ENCODE peak calls at places on chromosomes 11 and 22, in nine cellular contexts. P is keratinocyte; B is thoracic aorta; I is fibroblast of lung; E is upper lobe of right lung; Z is cardiac muscle cell; S is spleen; D is ascending aorta; N is CD8-positive, alpha-beta T cell. O is an unnamed sample.

GRCh38 chr22:36225333-36225922 is 13.9 kb downstream of the APOL2 start:
- DNase-seq in S (no peak), P (no peak), B (no peak), E (no peak), N (no peak), Z (no peak), I (no peak), D (no peak), O (no peak)

GRCh38 chr11:783581-784015 is 6.3 kb downstream of the CEND1 start:
- DNase-seq in E (peak; percentile 92), S (peak; percentile 80), D (peak; percentile 22), P (peak; percentile 56), N (no peak), Z (peak; percentile 80), I (peak; percentile 81), B (peak; percentile 47), O (peak; percentile 84)

GRCh38 chr22:38009000-38009806 is 24.8 kb upstream of the SOX10 start:
- DNase-seq in S (no peak), N (no peak), Z (no peak), B (no peak), D (no peak), P (no peak), I (no peak), E (no peak), O (no peak)

GRCh38 chr11:124725719-124726105 is 14.0 kb upstream of the NRGN start:
- DNase-seq in E (no peak), N (no peak), I (peak; percentile 34), D (no peak), S (no peak), P (no peak), Z (peak; percentile 76), B (no peak), O (no peak)

GRCh38 chr22:46091277-46091977 is 58.9 kb upstream of the PPARA start:
- DNase-seq in Z (no peak), P (no peak), E (peak; percentile 37), N (no peak), D (no peak), B (no peak), I (no peak), S (peak; percentile 39), O (no peak)

GRCh38 chr11:120710354-120711187 is 199.0 kb downstream of the GRIK4 start:
- DNase-seq in N (no peak), Z (peak; percentile 92), E (no peak), D (no peak), P (no peak), I (peak; percentile 94), B (no peak), S (peak; percentile 71), O (no peak)

GRCh38 chr11:76369406-76369805 is 11.5 kb downstream of the THAP12 start:
- DNase-seq in D (no peak), E (no peak), P (no peak), B (no peak), Z (no peak), S (no peak), I (no peak), N (no peak), O (no peak)

GRCh38 chr11:47333526-47333845 is 19.0 kb downstream of the MYBPC3 start:
- DNase-seq in Z (no peak), D (no peak), I (no peak), E (no peak), S (no peak), P (no peak), B (no peak), N (no peak), O (no peak)

GRCh38 chr11:125625225-125625593 is 246 bp downstream of the CHEK1 start:
- DNase-seq in Z (no peak), N (no peak), S (no peak), B (no peak), E (no peak), P (no peak), I (no peak), D (no peak), O (no peak)

GRCh38 chr11:36233226-36233625 is 56.0 kb downstream of the COMMD9 start:
- DNase-seq in I (peak; percentile 53), D (no peak), S (no peak), E (no peak), P (no peak), B (no peak), Z (peak; percentile 90), N (no peak), O (no peak)

GRCh38 chr11:57248780-57249383 is 11.8 kb upstream of the APLNR start:
- DNase-seq in S (peak; percentile 82), N (no peak), B (peak; percentile 5), I (peak; percentile 68), P (no peak), E (no peak), Z (peak; percentile 83), D (no peak), O (peak; percentile 74)

GRCh38 chr11:100632970-100633452 is 54.1 kb upstream of the ARHGAP42 start:
- DNase-seq in I (peak; percentile 69), N (no peak), B (no peak), S (no peak), E (peak; percentile 70), P (no peak), Z (peak; percentile 71), D (no peak), O (peak; percentile 77)

GRCh38 chr11:92838655-92839334 is 130.7 kb upstream of the MTNR1B start:
- DNase-seq in P (no peak), S (no peak), N (no peak), D (no peak), I (peak; percentile 38), B (no peak), E (no peak), Z (no peak), O (no peak)

GRCh38 chr11:44899959-44900358 is 50.7 kb downstream of the TP53I11 start:
- DNase-seq in E (no peak), S (no peak), Z (peak; percentile 73), D (no peak), N (no peak), B (no peak), P (no peak), I (peak; percentile 60), O (peak; percentile 52)

GRCh38 chr22:44667276-44667675 is 34.7 kb upstream of the PRR5 start:
- DNase-seq in B (no peak), N (no peak), D (no peak), E (no peak), P (no peak), Z (no peak), S (no peak), I (no peak), O (no peak)
- H3K4me1 ChIP-seq in B (peaks cover 7% of the 10 kb centered on the region), N (peaks cover 79% of the 10 kb centered on the region), D (no peaks in the 10 kb centered on the region), E (peaks cover 28% of the 10 kb centered on the region), P (peaks cover 2% of the 10 kb centered on the region), Z (no peaks in the 10 kb centered on the region), S (peaks cover 86% of the 10 kb centered on the region), I (peaks cover 3% of the 10 kb centered on the region), O (peaks cover 11% of the 10 kb centered on the region)

GRCh38 chr11:103798029-103798428 is 238.4 kb upstream of the DDI1 start:
- DNase-seq in B (no peak), P (no peak), D (no peak), I (peak; percentile 56), S (no peak), Z (peak; percentile 94), E (no peak), N (no peak), O (no peak)
- H3K9me3 ChIP-seq in B (no peaks in the 10 kb centered on the region), P (no peaks in the 10 kb centered on the region), D (no peaks in the 10 kb centered on the region), I (no peaks in the 10 kb centered on the region), S (no peaks in the 10 kb centered on the region), Z (no peaks in the 10 kb centered on the region), E (no peaks in the 10 kb centered on the region), N (no peaks in the 10 kb centered on the region), O (no peaks in the 10 kb centered on the region)

GRCh38 chr22:30865656-30866055 is 102.9 kb downstream of the MORC2 start:
- DNase-seq in I (no peak), S (peak; percentile 42), Z (no peak), N (no peak), E (peak; percentile 35), D (no peak), P (no peak), B (no peak), O (no peak)

GRCh38 chr22:30861688-30862552 is 106.7 kb downstream of the MORC2 start:
- DNase-seq in D (no peak), P (no peak), Z (no peak), E (peak; percentile 37), S (peak; percentile 39), N (no peak), B (no peak), I (no peak), O (no peak)

GRCh38 chr22:30864441-30865420 is 103.8 kb downstream of the MORC2 start:
- DNase-seq in N (no peak), Z (no peak), S (peak; percentile 31), P (no peak), D (no peak), B (no peak), E (peak; percentile 54), I (no peak), O (no peak)

GRCh38 chr22:30861131-30861530 is 107.4 kb downstream of the MORC2 start:
- DNase-seq in B (no peak), P (no peak), N (no peak), I (no peak), Z (no peak), D (no peak), E (peak; percentile 30), S (peak; percentile 43), O (no peak)

GRCh38 chr22:30863161-30863833 is 105.3 kb downstream of the MORC2 start:
- DNase-seq in N (no peak), B (no peak), P (no peak), D (no peak), E (peak; percentile 42), Z (peak; percentile 7), S (peak; percentile 25), I (no peak), O (no peak)
- TF ChIP-seq CTCF in N (no peak), B (no peak), P (no peak), D (no peak), E (no peak), Z (peak; percentile 15), S (no peak), I (no peak), O (peak; percentile 19)

GRCh38 chr11:78350101-78350645 is 67.4 kb downstream of the GAB2 start:
- DNase-seq in Z (peak; percentile 75), I (peak; percentile 78), P (no peak), N (no peak), S (no peak), E (no peak), B (no peak), D (no peak), O (no peak)

GRCh38 chr11:78349614-78350013 is 68.0 kb downstream of the GAB2 start:
- DNase-seq in B (no peak), D (no peak), Z (no peak), P (no peak), E (no peak), S (no peak), I (peak; percentile 10), N (no peak), O (no peak)

GRCh38 chr11:78346799-78347198 is 70.8 kb downstream of the GAB2 start:
- DNase-seq in B (no peak), P (no peak), I (no peak), S (no peak), D (no peak), Z (no peak), N (no peak), E (no peak), O (no peak)

GRCh38 chr11:78349114-78349513 is 68.5 kb downstream of the GAB2 start:
- DNase-seq in D (no peak), P (no peak), E (no peak), I (peak; percentile 14), Z (no peak), N (no peak), S (no peak), B (no peak), O (no peak)

DNA sequence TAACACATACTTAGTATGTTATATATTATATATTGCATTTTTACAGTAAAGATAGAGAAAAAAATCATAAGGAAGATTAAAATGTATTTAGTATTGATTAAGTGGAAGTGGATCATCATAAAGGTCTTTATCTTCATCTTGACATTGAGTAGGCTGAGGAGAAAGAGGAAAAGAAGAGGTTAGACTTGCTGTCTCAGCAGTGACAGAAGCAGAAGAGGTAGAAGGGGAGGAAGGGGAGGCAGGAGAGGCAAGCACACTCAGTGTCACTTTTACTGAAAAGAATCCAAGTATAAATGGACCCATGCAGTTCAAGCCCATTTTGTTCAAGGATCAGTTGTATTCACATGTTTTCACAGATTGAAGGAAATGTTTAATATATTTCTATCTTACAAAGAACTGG is 69.7 kb downstream of the GAB2 start:
- DNase-seq in B (no peak), S (no peak), N (no peak), Z (no peak), I (no peak), E (no peak), D (no peak), P (no peak), O (no peak)
- H3K4me1 ChIP-seq in B (peaks cover 86% of the 10 kb centered on the region), S (peaks cover 68% of the 10 kb centered on the region), N (no peaks in the 10 kb centered on the region), Z (peaks cover 6% of the 10 kb centered on the region), I (peaks cover 19% of the 10 kb centered on the region), E (peaks cover 39% of the 10 kb centered on the region), D (peaks cover 60% of the 10 kb centered on the region), P (no peaks in the 10 kb centered on the region), O (peaks cover 20% of the 10 kb centered on the region)

O was measured in BE2C.